ENCODE peak calls at places on chromosomes 6 and 20, in four cellular contexts. J is GM23338, D is HFF-Myc, G is astrocyte of the cerebellum. O is an unnamed sample.

GRCh38 chr20:24956001-24956761 is 7.1 kb downstream of the CST7 start:
- DNase-seq in J (no peak), D (no peak), G (no peak), O (no peak)

GRCh38 chr20:7937328-7937727 is 2.9 kb downstream of the HAO1 start:
- DNase-seq in J (no peak), D (no peak), G (no peak), O (no peak)

GRCh38 chr6:109179507-109179906 is 84.2 kb downstream of the CEP57L1 start:
- DNase-seq in J (no peak), D (no peak), G (no peak), O (no peak)

GRCh38 chr6:81613606-81614005 is 138.9 kb downstream of the TENT5A start:
- DNase-seq in J (no peak), D (peak; percentile 49), G (peak; percentile 5), O (no peak)

GRCh38 chr6:7919871-7920270 is 9.3 kb upstream of the TXNDC5 start:
- DNase-seq in J (peak; percentile 27), D (peak; percentile 41), G (no peak), O (no peak)

GRCh38 chr6:56904068-56904467 is 50.8 kb upstream of the BEND6 start:
- DNase-seq in J (no peak), D (no peak), G (no peak), O (no peak)

GRCh38 chr6:89269981-89270380 is 45.1 kb downstream of the GABRR2 start:
- DNase-seq in J (no peak), D (no peak), G (no peak), O (no peak)

GRCh38 chr20:33697129-33697528 is 10.9 kb upstream of the E2F1 start:
- DNase-seq in J (no peak), D (no peak), G (peak; percentile 44), O (no peak)

GRCh38 chr20:50574108-50574507 is 63.9 kb downstream of the PTPN1 start:
- DNase-seq in J (no peak), D (no peak), G (no peak), O (peak; percentile 11)

GRCh38 chr6:43972179-43972914 is 154.9 kb downstream of the MRPL14 start:
- DNase-seq in J (no peak), D (no peak), G (no peak), O (no peak)

GRCh38 chr6:139490482-139490881 is 116.0 kb upstream of the CITED2 start:
- DNase-seq in J (no peak), D (peak; percentile 15), G (no peak), O (no peak)

GRCh38 chr20:59025511-59025910 is 6.3 kb downstream of the TUBB1 start:
- DNase-seq in J (no peak), D (no peak), G (no peak), O (no peak)

GRCh38 chr6:53044071-53044470 is 21.1 kb upstream of the FBXO9 start:
- DNase-seq in J (peak; percentile 47), D (no peak), G (no peak), O (no peak)

GRCh38 chr6:156718647-156719394 is 58.4 kb upstream of the ARID1B start:
- DNase-seq in J (peak; percentile 13), D (no peak), G (no peak), O (no peak)

GRCh38 chr6:110566346-110567125 is 90.1 kb upstream of the SLC22A16 start:
- DNase-seq in J (no peak), D (no peak), G (no peak), O (no peak)

GRCh38 chr6:45001663-45002062 is 326.5 kb upstream of the RUNX2 start:
- DNase-seq in J (no peak), D (no peak), G (no peak), O (no peak)

GRCh38 chr6:57297505-57297904 is 19.9 kb upstream of the PRIM2 start:
- DNase-seq in J (no peak), D (no peak), G (no peak), O (no peak)

GRCh38 chr6:31453259-31453658 is 44.7 kb upstream of the MICB start:
- DNase-seq in J (no peak), D (no peak), G (no peak), O (no peak)

GRCh38 chr20:57395111-57395959 is 4.1 kb downstream of the RBM38 start:
- DNase-seq in J (no peak), D (no peak), G (peak; percentile 50), O (no peak)

DNA sequence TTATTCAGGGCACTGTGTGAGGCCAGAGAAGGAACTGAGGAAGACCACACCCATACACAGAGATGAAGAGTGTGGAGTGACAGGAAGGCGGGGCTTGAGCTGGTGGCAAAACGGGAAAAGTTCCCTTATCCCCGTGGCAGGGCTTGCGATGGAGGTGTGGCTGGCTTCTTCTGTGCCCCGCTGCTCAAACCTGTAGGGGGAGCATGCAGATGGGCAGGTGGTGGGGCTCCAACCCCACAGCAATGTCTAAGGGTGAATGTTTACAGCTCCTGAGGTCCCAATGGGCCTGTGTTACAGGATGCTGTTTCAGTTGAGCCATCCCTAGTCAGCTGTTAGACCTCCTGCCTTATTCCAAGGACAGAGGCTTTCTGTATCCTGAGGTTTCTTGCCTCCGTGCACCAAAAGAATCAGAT is 105.9 kb downstream of the LY86 start:
- DNase-seq in J (peak; percentile 69), D (no peak), G (no peak), O (no peak)
- TF ChIP-seq CTCF in J (peak; percentile 57), D (no peak), G (no peak), O (no peak)

DNA sequence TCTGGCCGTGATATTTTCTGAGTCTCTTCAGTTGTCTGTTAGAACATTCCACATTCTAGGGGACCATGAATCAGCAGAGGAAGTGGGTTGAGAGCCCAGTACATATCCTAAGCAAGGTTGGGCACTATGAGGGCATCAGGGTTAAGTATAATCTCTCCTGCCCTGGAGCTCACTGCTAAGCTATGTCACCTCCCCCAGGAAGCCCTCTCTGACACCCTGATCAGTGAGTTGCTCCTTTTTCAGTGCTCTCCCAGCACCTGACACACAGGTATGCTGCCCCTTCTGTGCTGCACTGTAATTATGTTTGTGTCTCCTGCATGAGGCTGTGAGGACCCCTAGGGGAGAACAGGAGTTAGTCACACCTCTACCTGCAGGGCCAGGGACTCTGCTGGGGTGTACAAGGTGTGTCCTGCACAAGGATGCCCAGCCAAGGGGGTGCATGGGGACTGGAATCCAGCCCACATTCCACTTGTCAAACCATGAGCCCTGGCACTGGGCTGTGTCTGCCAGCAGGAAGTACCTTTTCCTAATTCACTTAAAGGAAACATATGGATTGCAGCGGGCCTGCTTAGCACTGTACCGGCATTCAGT is 3.9 kb downstream of the RAB44 start:
- DNase-seq in J (peak; percentile 23), D (no peak), G (no peak), O (no peak)
- TF ChIP-seq CTCF in J (peak; percentile 66), D (peak; percentile 10), G (no peak), O (no peak)

DNA sequence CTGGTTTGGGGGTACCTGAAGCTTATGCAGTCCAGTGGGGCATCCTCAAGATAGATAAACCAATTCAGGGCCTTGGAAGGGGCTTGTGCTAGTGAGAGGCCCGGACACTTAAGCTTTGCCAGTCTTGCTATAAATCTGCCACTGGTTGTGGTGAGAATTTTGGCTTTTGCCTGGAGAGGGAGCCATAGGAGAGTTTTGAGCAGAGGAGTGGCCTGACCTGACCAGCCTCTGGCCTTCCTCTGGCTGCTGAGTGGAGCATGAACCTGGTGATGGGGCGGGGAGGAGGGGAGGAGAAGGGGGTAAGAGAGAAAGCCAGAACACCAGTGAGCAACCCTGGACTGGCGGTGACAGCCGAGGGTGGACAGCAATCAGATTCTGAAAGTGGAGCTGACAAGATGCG is 7.1 kb downstream of the TMEM74B start:
- DNase-seq in J (peak; percentile 77), D (no peak), G (no peak), O (no peak)
- TF ChIP-seq CTCF in J (peak; percentile 66), D (no peak), G (no peak), O (no peak)

DNA sequence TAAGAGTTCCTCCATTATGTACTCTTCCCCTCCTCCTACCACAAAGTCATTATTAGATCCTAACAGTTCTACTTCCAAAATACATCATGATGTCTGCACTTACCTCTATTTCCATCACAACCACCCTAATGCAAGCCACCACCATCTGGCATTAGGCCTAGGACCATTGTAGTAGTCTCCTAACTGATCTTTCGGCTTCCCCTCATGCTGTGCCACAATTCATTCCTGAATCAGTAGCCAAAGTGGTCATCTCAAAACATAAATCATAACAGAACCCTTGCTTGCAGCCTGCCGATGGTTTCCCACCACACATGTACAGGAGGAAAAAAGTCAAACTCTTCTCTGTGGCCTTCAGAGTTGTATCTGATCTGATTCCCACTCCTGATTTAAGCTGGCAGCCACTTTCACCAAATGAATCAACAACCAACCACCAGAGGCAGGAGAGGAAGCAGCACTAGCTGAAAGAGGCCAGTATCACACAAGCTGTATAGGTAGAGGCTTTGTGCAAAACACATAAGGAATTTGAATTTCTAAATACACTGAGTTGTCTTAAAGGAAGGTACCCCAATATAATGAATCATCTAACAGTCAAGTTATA is 26.1 kb downstream of the FAM184A start:
- DNase-seq in J (no peak), D (no peak), G (no peak), O (no peak)
- TF ChIP-seq CTCF in J (no peak), D (no peak), G (no peak), O (no peak)

GRCh38 chr20:10621159-10621558 is 52.6 kb downstream of the JAG1 start:
- DNase-seq in J (no peak), D (no peak), G (no peak), O (no peak)

GRCh38 chr20:10619427-10619826 is 54.4 kb downstream of the JAG1 start:
- DNase-seq in J (peak; percentile 76), D (peak; percentile 85), G (peak; percentile 91), O (no peak)

GRCh38 chr20:10616212-10616611 is 57.6 kb downstream of the JAG1 start:
- DNase-seq in J (no peak), D (no peak), G (no peak), O (no peak)

GRCh38 chr20:10622657-10623418 is 51.0 kb downstream of the JAG1 start:
- DNase-seq in J (no peak), D (no peak), G (peak; percentile 87), O (no peak)

DNA sequence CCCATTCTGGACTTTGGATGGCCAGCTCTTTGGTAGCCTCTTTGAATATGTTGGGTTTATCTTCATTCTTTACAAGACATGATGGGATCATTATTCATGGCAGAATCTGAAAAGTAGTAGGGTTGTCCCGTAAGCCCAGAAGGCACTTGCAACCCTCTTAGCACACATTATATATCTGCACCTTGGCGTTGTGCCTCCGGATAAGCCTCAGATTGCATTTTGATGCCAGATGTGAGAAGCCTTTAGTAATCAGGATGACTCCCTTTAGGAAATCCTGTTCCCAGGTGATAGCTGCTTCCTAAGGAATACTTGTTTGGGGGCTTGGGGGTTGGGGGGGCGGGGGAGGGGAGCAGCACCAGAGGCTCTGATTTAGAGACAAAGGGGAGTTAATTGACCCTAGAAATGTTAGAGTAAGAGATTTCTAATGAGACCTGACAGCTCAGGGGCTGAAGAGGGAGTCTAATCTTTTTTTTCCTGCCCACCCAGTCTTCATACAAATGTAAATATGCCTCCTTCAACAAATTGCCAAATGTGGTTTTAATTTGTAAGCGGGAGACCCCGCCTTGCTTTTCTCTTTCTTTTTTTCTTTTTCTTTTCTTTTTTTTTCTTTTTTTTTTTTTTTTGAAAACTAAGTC is 55.1 kb downstream of the JAG1 start:
- DNase-seq in J (peak; percentile 70), D (no peak), G (no peak), O (no peak)
- TF ChIP-seq CTCF in J (no peak), D (no peak), G (no peak), O (no peak)

DNA sequence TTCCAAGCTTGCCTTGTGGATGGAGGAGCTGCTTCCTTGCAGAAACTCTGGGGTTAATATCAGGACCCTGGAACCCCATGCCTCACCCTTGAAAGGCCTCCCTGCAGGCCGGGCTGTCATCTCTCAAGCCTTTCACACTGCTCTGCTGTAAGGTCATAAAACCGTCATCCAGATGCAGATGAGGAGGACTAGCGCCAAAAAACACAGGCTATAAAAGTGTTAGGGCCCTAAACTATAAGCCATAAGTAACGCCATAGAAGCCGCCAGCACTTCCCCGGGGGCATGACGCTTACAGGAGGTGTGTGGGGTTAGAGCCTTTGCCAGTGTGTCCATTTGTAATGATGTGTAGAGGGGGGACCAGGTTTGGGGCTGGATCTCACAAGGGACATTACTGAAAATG is 47.6 kb downstream of the CDH4 start:
- DNase-seq in J (no peak), D (no peak), G (no peak), O (no peak)
- TF ChIP-seq CTCF in J (no peak), D (no peak), G (no peak), O (no peak)

O was measured in activated B cell treated with CpG ODN at 0.5 μM for 24 hours.